ENCODE peak calls at places on chromosome 6, in nine cellular contexts. H is activated naive CD4-positive, alpha-beta T cell; Q is germinal center; N is lung; S is stimulated activated CD4-positive, alpha-beta T cell treated with anti-CD3 and anti-CD28 coated beads, Interleukin-12 subunit alpha, Interleukin-12 subunit beta, amount 100 ng/mL, for 48 hours; B is fibroblast of the conjunctiva; W is WTC11; G is lower lobe of right lung; P is HuH-7.5. I is an unnamed sample.

GRCh38 chr6:137230547-137230946 is 11.4 kb upstream of the IFNGR1 start:
- DNase-seq in H (no peak), Q (no peak), N (no peak), S (no peak), B (no peak), W (no peak), G (no peak), P (no peak), I (no peak)

GRCh38 chr6:45541934-45542333 is 164.2 kb upstream of the SUPT3H start:
- DNase-seq in H (no peak), Q (no peak), N (no peak), S (no peak), B (no peak), W (no peak), G (no peak), P (no peak), I (no peak)

GRCh38 chr6:45377041-45377554 is 636 bp downstream of the SUPT3H start:
- DNase-seq in H (peak; percentile 52), Q (no peak), N (no peak), S (peak; percentile 60), B (no peak), W (no peak), G (no peak), P (no peak), I (no peak)

GRCh38 chr6:5854900-5855299 is 151.8 kb downstream of the NRN1 start:
- DNase-seq in H (no peak), Q (no peak), N (no peak), S (no peak), B (no peak), W (no peak), G (no peak), P (no peak), I (no peak)

GRCh38 chr6:144266091-144266649 is 19.0 kb upstream of the UTRN start:
- DNase-seq in H (no peak), Q (no peak), N (peak; percentile 74), S (no peak), B (peak; percentile 90), W (peak; percentile 64), G (peak; percentile 60), P (no peak), I (no peak)

GRCh38 chr6:112416885-112417284 is 69.8 kb downstream of the RFPL4B start:
- DNase-seq in H (no peak), Q (no peak), N (no peak), S (no peak), B (peak; percentile 77), W (no peak), G (no peak), P (no peak), I (no peak)

GRCh38 chr6:31441368-31442267 is 38.2 kb downstream of the MICA start:
- DNase-seq in H (no peak), Q (peak; percentile 87), N (peak; percentile 88), S (peak; percentile 84), B (peak; percentile 35), W (peak; percentile 91), G (peak; percentile 93), P (peak; percentile 23), I (peak; percentile 56)

GRCh38 chr6:74222768-74223321 is 526.8 kb downstream of the CD109 start:
- DNase-seq in H (no peak), Q (no peak), N (no peak), S (no peak), B (no peak), W (peak; percentile 27), G (no peak), P (no peak), I (no peak)

GRCh38 chr6:47520282-47520681 is 42.7 kb downstream of the CD2AP start:
- DNase-seq in H (no peak), Q (no peak), N (no peak), S (no peak), B (no peak), W (peak; percentile 23), G (no peak), P (no peak), I (no peak)

GRCh38 chr6:125749864-125750691 is 646 bp downstream of the HEY2 start:
- DNase-seq in H (no peak), Q (no peak), N (no peak), S (no peak), B (no peak), W (peak; percentile 34), G (no peak), P (peak; percentile 43), I (no peak)

GRCh38 chr6:166751051-166751595 is 124.1 kb upstream of the RPS6KA2 start:
- DNase-seq in H (no peak), Q (peak; percentile 33), N (no peak), S (no peak), B (no peak), W (peak; percentile 44), G (no peak), P (no peak), I (peak; percentile 30)

GRCh38 chr6:158803733-158804143 is 15.4 kb downstream of the EZR start:
- DNase-seq in H (no peak), Q (peak; percentile 44), N (no peak), S (no peak), B (no peak), W (no peak), G (no peak), P (no peak), I (peak; percentile 50)

GRCh38 chr6:133242761-133243590 is 1.8 kb downstream of the EYA4 start:
- DNase-seq in H (no peak), Q (no peak), N (no peak), S (no peak), B (no peak), W (peak; percentile 29), G (no peak), P (peak; percentile 25), I (peak; percentile 10)

GRCh38 chr6:113329942-113330897 is 526.9 kb upstream of the MARCKS start:
- DNase-seq in H (no peak), Q (no peak), N (no peak), S (no peak), B (no peak), W (no peak), G (no peak), P (no peak), I (no peak)

GRCh38 chr6:83333500-83333899 is 97.4 kb downstream of the ME1 start:
- DNase-seq in H (no peak), Q (no peak), N (no peak), S (no peak), B (no peak), W (no peak), G (no peak), P (no peak), I (no peak)

GRCh38 chr6:27599859-27600532 is 127.1 kb upstream of the ZNF184 start:
- DNase-seq in H (no peak), Q (no peak), N (no peak), S (no peak), B (no peak), W (no peak), G (no peak), P (no peak), I (no peak)

GRCh38 chr6:80547827-80548226 is 441.4 kb downstream of the BCKDHB start:
- DNase-seq in H (no peak), Q (no peak), N (no peak), S (no peak), B (peak; percentile 76), W (no peak), G (no peak), P (no peak), I (no peak)

GRCh38 chr6:41970436-41970846 is 28.8 kb upstream of the CCND3 start:
- DNase-seq in H (no peak), Q (no peak), N (peak; percentile 31), S (peak; percentile 64), B (no peak), W (no peak), G (peak; percentile 77), P (no peak), I (no peak)

GRCh38 chr6:129567374-129567773 is 142.6 kb downstream of the ARHGAP18 start:
- DNase-seq in H (no peak), Q (no peak), N (no peak), S (peak; percentile 48), B (no peak), W (peak; percentile 78), G (no peak), P (no peak), I (no peak)

GRCh38 chr6:122652431-122652830 is 42.2 kb downstream of the PKIB start:
- DNase-seq in H (no peak), Q (no peak), N (no peak), S (no peak), B (no peak), W (no peak), G (no peak), P (no peak), I (no peak)

GRCh38 chr6:42368156-42368555 is 83.6 kb downstream of the TRERF1 start:
- DNase-seq in H (no peak), Q (peak; percentile 34), N (no peak), S (no peak), B (no peak), W (no peak), G (no peak), P (no peak), I (peak; percentile 71)

GRCh38 chr6:127277878-127278843 is 11.5 kb downstream of the RNF146 start:
- DNase-seq in H (no peak), Q (no peak), N (no peak), S (no peak), B (no peak), W (no peak), G (no peak), P (no peak), I (no peak)

GRCh38 chr6:42960243-42961019 is at the start of gene GNMT:
- DNase-seq in H (no peak), Q (peak; percentile 46), N (peak; percentile 84), S (no peak), B (no peak), W (peak; percentile 87), G (peak; percentile 88), P (peak; percentile 78), I (no peak)

GRCh38 chr6:16683524-16684194 is 77.6 kb downstream of the ATXN1 start:
- DNase-seq in H (no peak), Q (no peak), N (peak; percentile 48), S (no peak), B (peak; percentile 80), W (no peak), G (no peak), P (no peak), I (no peak)

GRCh38 chr6:99241905-99242534 is 107.5 kb downstream of the FAXC start:
- DNase-seq in H (no peak), Q (no peak), N (no peak), S (no peak), B (peak; percentile 4), W (peak; percentile 37), G (no peak), P (no peak), I (no peak)